ENCODE peak calls at places on chromosomes 16 and 17, in six cellular contexts. W, P, K, X, G and Q are unnamed samples.

GRCh38 chr17:35489944-35490343 is 41.4 kb upstream of the SLFN13 start:
- DNase-seq in P (no peak), W (no peak), G (no peak), K (no peak), X (no peak), Q (no peak)

GRCh38 chr17:20071824-20072691 is 62.9 kb downstream of the SPECC1 start:
- DNase-seq in X (no peak), W (no peak), P (no peak), G (no peak), K (no peak), Q (no peak)

GRCh38 chr17:40191237-40192208 is 14.3 kb downstream of the RAPGEFL1 start:
- DNase-seq in W (peak; percentile 54), X (no peak), P (peak; percentile 68), K (peak; percentile 92), G (peak; percentile 86), Q (peak; percentile 75)

GRCh38 chr16:14150796-14151195 is 79.7 kb downstream of the MRTFB start:
- DNase-seq in X (no peak), P (peak; percentile 38), K (peak; percentile 12), W (no peak), G (no peak), Q (no peak)

GRCh38 chr17:75371981-75372380 is 33.5 kb downstream of the GRB2 start:
- DNase-seq in W (peak; percentile 22), X (no peak), K (no peak), G (no peak), P (no peak), Q (no peak)

GRCh38 chr16:88599092-88599733 is 29.0 kb downstream of the ZC3H18 start:
- DNase-seq in X (no peak), G (no peak), W (no peak), P (no peak), K (no peak), Q (no peak)

GRCh38 chr17:20291076-20291475 is 176.3 kb downstream of the LGALS9B start:
- DNase-seq in G (no peak), K (peak; percentile 34), P (no peak), X (no peak), W (no peak), Q (no peak)

GRCh38 chr16:78925071-78925714 is 675.3 kb downstream of the MAF start:
- DNase-seq in G (peak; percentile 45), P (no peak), W (no peak), X (no peak), K (peak; percentile 74), Q (no peak)

GRCh38 chr16:52066951-52067350 is 480.0 kb downstream of the TOX3 start:
- DNase-seq in G (no peak), X (no peak), W (no peak), K (no peak), P (no peak), Q (no peak)

GRCh38 chr16:81167851-81168250 is 70.6 kb upstream of the BCO1 start:
- DNase-seq in K (no peak), W (no peak), P (no peak), X (no peak), G (no peak), Q (no peak)

GRCh38 chr16:87740909-87741424 is 24.8 kb downstream of the KLHDC4 start:
- DNase-seq in K (no peak), X (no peak), W (no peak), G (no peak), P (peak; percentile 23), Q (no peak)

GRCh38 chr16:61413026-61413425 is 623.2 kb downstream of the CDH8 start:
- DNase-seq in W (no peak), P (no peak), G (no peak), K (no peak), X (no peak), Q (no peak)

GRCh38 chr17:19013806-19014627 is 9.5 kb upstream of the FAM83G start:
- DNase-seq in W (no peak), X (no peak), P (no peak), K (no peak), G (no peak), Q (no peak)

GRCh38 chr17:82217120-82217529 is 4.5 kb upstream of the CCDC57 start:
- DNase-seq in X (no peak), K (no peak), G (no peak), P (no peak), W (no peak), Q (no peak)

GRCh38 chr16:53680756-53681155 is 22.9 kb downstream of the RPGRIP1L start:
- DNase-seq in W (no peak), X (no peak), K (no peak), G (no peak), P (no peak), Q (no peak)

GRCh38 chr16:87960851-87961250 is 9.6 kb downstream of the BANP start:
- DNase-seq in K (no peak), G (no peak), P (no peak), X (no peak), W (no peak), Q (no peak)

GRCh38 chr17:73743802-73744201 is 99.6 kb upstream of the SDK2 start:
- DNase-seq in P (no peak), G (no peak), X (no peak), W (no peak), K (no peak), Q (no peak)

GRCh38 chr17:74152591-74153455 is 50.7 kb upstream of the RPL38 start:
- DNase-seq in X (no peak), K (no peak), W (no peak), P (no peak), G (no peak), Q (no peak)